ENCODE peak calls at places on chromosomes 12 and 14, in five cellular contexts. Y, J, F, U and C are unnamed samples.

GRCh38 chr12:64180951-64181350 is 41.1 kb downstream of the KICS2 start:
- DNase-seq in F (no peak), U (peak), Y (peak), J (peak), C (peak)

GRCh38 chr12:131047789-131048610 is 94.3 kb downstream of the ADGRD1 start:
- DNase-seq in J (no peak), Y (no peak), F (no peak), U (peak), C (no peak)

GRCh38 chr12:133105620-133106019 is 24.5 kb downstream of the ZNF891 start:
- DNase-seq in Y (no peak), F (no peak), U (no peak), J (no peak), C (peak)

GRCh38 chr14:93049867-93050331 is 65.8 kb downstream of the ITPK1 start:
- DNase-seq in Y (no peak), F (no peak), U (no peak), J (no peak), C (no peak)

GRCh38 chr12:132166801-132167591 is 22.7 kb downstream of the NOC4L start:
- DNase-seq in Y (no peak), U (no peak), F (no peak), J (no peak), C (no peak)

GRCh38 chr12:2290516-2291065 is 237.8 kb downstream of the CACNA1C start:
- DNase-seq in J (no peak), U (no peak), F (no peak), Y (no peak), C (no peak)

GRCh38 chr12:50458606-50459005 is 46.2 kb upstream of the DIP2B start:
- DNase-seq in U (no peak), Y (no peak), J (peak), F (no peak), C (peak)

GRCh38 chr14:32559595-32559994 is 230.5 kb downstream of the AKAP6 start:
- DNase-seq in Y (no peak), U (no peak), J (no peak), F (no peak), C (peak)

GRCh38 chr12:131217024-131217586 is 263.4 kb downstream of the ADGRD1 start:
- DNase-seq in J (no peak), F (no peak), Y (no peak), U (no peak), C (no peak)

GRCh38 chr12:76451528-76451927 is 103.3 kb upstream of the BBS10 start:
- DNase-seq in Y (no peak), J (no peak), U (no peak), F (no peak), C (no peak)

GRCh38 chr14:92625213-92625612 is 111.6 kb downstream of the RIN3 start:
- DNase-seq in Y (no peak), U (peak), F (peak), J (peak), C (peak)

GRCh38 chr12:122858171-122858570 is 22.9 kb downstream of the HIP1R start:
- DNase-seq in U (no peak), F (no peak), J (no peak), Y (no peak), C (no peak)

GRCh38 chr14:94483729-94484275 is 7.8 kb upstream of the SERPINA9 start:
- DNase-seq in Y (no peak), J (peak), F (no peak), U (no peak), C (no peak)

GRCh38 chr12:27535318-27535717 is 11.3 kb downstream of the PPFIBP1 start:
- DNase-seq in U (no peak), F (no peak), J (no peak), Y (no peak), C (no peak)

GRCh38 chr12:26283046-26283445 is 87.7 kb downstream of the SSPN start:
- DNase-seq in F (no peak), Y (no peak), U (no peak), J (no peak), C (no peak)

GRCh38 chr14:62143235-62143634 is 381.0 kb downstream of the SNAPC1 start:
- DNase-seq in J (peak), Y (no peak), F (peak), U (no peak), C (peak)

GRCh38 chr12:8461426-8461825 is 5.7 kb downstream of the CLEC6A start:
- DNase-seq in Y (no peak), F (no peak), U (no peak), J (no peak), C (no peak)

GRCh38 chr12:94458882-94459772 is 540 bp downstream of the CEP83 start:
- DNase-seq in Y (no peak), F (peak), J (peak), U (no peak), C (peak)

GRCh38 chr14:37429618-37430017 is 165.4 kb downstream of the FOXA1 start:
- DNase-seq in Y (no peak), U (no peak), F (no peak), J (no peak), C (no peak)

GRCh38 chr12:28172434-28173030 is 17.7 kb upstream of the CCDC91 start:
- DNase-seq in J (peak), Y (peak), F (peak), U (no peak), C (peak)

GRCh38 chr12:50786498-50787231 is 22.8 kb downstream of the ATF1 start:
- DNase-seq in Y (peak), U (no peak), F (peak), J (peak), C (peak)

GRCh38 chr14:61876362-61877049 is 114.3 kb downstream of the SNAPC1 start:
- DNase-seq in J (no peak), U (no peak), Y (no peak), F (no peak), C (no peak)

GRCh38 chr12:114508529-114509129 is 102.7 kb upstream of the TBX5 start:
- DNase-seq in J (peak), F (peak), U (peak), Y (peak), C (peak)

GRCh38 chr12:56988207-56988739 is 18.1 kb downstream of the ZBTB39 start:
- DNase-seq in J (no peak), U (no peak), Y (no peak), F (no peak), C (no peak)

GRCh38 chr12:12684375-12685106 is 11.4 kb downstream of the GPR19 start:
- DNase-seq in U (no peak), Y (no peak), F (peak), J (peak), C (peak)

GRCh38 chr12:131046813-131047788 is 93.4 kb downstream of the ADGRD1 start:
- DNase-seq in Y (no peak), J (no peak), U (no peak), F (no peak), C (no peak)

GRCh38 chr14:101636081-101636560 is 74.8 kb downstream of the DIO3 start:
- DNase-seq in F (no peak), Y (no peak), J (no peak), U (no peak), C (no peak)

GRCh38 chr12:11958216-11959091 is 112.3 kb upstream of the BCL2L14 start:
- DNase-seq in J (peak), F (peak), U (no peak), Y (no peak), C (peak)

GRCh38 chr14:90666571-90666970 is 149.7 kb downstream of the TTC7B start:
- DNase-seq in Y (no peak), J (no peak), U (no peak), F (no peak), C (no peak)

DNA sequence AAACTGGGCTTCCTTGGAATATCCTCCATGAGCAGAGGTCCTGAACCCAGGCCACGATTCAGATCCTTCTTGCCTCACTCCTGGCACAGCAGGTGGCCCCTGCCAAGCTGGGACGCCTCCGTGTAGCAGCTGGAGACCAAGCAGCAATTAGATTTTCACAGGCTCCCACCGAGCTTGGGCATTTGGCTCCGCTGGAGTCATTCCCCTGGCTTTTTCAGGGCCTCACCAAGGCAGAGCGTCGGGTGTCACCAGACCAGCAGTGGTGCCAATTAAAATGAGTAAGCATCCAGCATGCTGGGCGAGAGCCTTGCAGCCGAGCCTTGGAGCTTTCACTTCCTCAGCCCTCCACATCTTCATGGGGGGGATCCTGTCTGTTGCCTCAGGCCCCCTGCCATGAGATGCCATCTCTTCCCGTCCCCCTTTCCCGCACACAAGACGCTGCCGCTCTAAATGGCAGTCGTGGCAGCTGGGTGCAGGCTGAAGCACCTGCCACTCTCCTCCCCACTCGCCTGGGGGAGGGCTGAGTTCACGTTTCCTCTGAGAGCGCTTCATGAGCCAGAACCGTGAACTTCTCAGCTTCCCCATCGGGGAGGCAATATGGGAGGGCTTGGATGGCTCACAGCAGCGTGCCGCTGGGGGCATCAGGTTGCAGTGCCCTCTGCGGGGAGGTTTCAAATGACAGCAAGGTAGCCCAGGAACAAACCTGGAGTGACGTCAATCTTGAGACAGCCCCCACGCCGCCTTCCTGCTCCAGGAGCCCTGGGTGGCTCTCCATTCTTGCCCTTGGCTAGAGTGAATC is 11.7 kb downstream of the TPCN1 start:
- DNase-seq in U (no peak), Y (no peak), J (no peak), F (peak), C (peak)
- H3K4me3 ChIP-seq in U (no peak), Y (no peak), J (no peak), F (no peak), C (no peak)

GRCh38 chr12:119236372-119236771 is 57.6 kb downstream of the HSPB8 start:
- DNase-seq in F (no peak), U (no peak), Y (no peak), J (no peak), C (no peak)

GRCh38 chr12:119230804-119231203 is 52.1 kb downstream of the HSPB8 start:
- DNase-seq in J (no peak), U (no peak), Y (no peak), F (no peak), C (no peak)

GRCh38 chr12:119239040-119239439 is 60.3 kb downstream of the HSPB8 start:
- DNase-seq in J (no peak), Y (no peak), F (no peak), U (no peak), C (no peak)

GRCh38 chr12:119231774-119232173 is 53.0 kb downstream of the HSPB8 start:
- DNase-seq in Y (no peak), J (no peak), F (no peak), U (no peak), C (no peak)

DNA sequence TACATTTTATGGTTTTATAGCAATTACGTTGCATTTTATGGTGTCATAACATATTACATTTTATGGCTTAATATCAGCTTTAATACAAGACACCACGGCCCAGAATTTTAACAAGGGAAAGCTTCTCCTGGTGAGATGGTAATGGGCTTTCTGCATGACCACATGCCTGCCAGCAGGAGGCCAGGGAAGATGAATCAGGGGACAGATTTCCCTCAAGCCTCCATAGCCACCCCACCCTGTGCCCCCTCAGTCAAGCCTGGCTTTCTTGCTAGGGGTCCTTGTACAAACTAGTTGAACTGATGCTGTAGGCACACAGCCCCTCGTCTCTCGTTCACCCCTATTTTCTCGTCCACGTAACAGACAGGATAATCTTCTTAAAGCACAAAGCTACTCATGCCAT is 56.6 kb downstream of the HSPB8 start:
- DNase-seq in Y (no peak), J (no peak), F (no peak), U (no peak), C (no peak)
- TF ChIP-seq CTCF in Y (peak), J (peak), F (no peak), U (peak), C (peak)

GRCh38 chr12:47808049-47808448 is 11.7 kb downstream of the HDAC7 start:
- DNase-seq in U (peak), Y (no peak), J (peak), F (no peak), C (peak)
- H3K4me3 ChIP-seq in U (no peak), Y (no peak), J (no peak), F (no peak), C (no peak)

GRCh38 chr14:34065690-34066391 is 115.0 kb upstream of the EGLN3 start:
- DNase-seq in F (no peak), U (no peak), J (no peak), Y (no peak), C (no peak)

GRCh38 chr14:34065222-34065621 is 114.3 kb upstream of the EGLN3 start:
- DNase-seq in F (no peak), Y (no peak), U (no peak), J (no peak), C (no peak)

GRCh38 chr14:34063042-34063441 is 112.2 kb upstream of the EGLN3 start:
- DNase-seq in F (no peak), Y (no peak), U (no peak), J (no peak), C (no peak)

GRCh38 chr14:34063470-34064164 is 112.7 kb upstream of the EGLN3 start:
- DNase-seq in F (no peak), Y (no peak), U (no peak), J (no peak), C (no peak)

DNA sequence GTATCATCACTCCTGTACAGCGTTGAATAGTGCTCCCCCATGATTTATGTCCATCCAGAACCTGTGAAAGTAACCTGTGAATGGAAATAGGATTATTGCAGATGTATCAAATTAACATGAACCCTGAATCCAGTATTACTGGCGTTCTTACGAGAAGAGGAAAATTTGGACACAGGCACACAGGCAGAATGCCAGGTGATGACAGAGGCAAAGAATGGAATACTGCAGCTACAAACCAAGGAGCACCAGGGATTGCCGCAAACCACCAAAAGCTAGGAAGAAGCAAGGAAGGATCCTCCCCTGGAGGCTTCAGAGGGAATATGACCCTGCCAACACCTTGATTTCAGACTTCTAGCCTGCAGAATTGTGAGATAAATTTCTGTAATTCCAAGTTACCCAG is 113.5 kb upstream of the EGLN3 start:
- DNase-seq in J (peak), F (peak), U (peak), Y (no peak), C (peak)
- TF ChIP-seq CTCF in J (no peak), F (peak), U (no peak), Y (no peak), C (peak)

GRCh38 chr12:124517260-124518050 is 50.0 kb downstream of the NCOR2 start:
- DNase-seq in U (peak), Y (no peak), F (no peak), J (peak), C (peak)
- H3K4me3 ChIP-seq in U (peak), Y (peak), F (peak), J (no peak), C (peak)

GRCh38 chr12:24534632-24535031 is 414.3 kb downstream of the BCAT1 start:
- DNase-seq in J (no peak), U (no peak), F (no peak), Y (no peak), C (no peak)
- TF ChIP-seq CTCF in J (no peak), U (no peak), F (no peak), Y (no peak), C (peak)

GRCh38 chr12:109597414-109597794 is 23.8 kb downstream of the MVK start:
- DNase-seq in J (no peak), Y (no peak), F (no peak), U (no peak), C (no peak)
- H3K4me3 ChIP-seq in J (no peak), Y (no peak), F (no peak), U (no peak), C (no peak)

GRCh38 chr14:24688030-24688658 is 54.2 kb upstream of the GZMB start:
- DNase-seq in F (no peak), Y (no peak), J (no peak), U (no peak), C (no peak)

GRCh38 chr14:24692382-24693352 is 58.7 kb upstream of the GZMB start:
- DNase-seq in F (no peak), Y (no peak), U (no peak), J (no peak), C (no peak)

GRCh38 chr14:24693941-24694507 is 60.0 kb upstream of the GZMB start:
- DNase-seq in U (no peak), J (no peak), F (no peak), Y (no peak), C (no peak)

GRCh38 chr14:24693353-24693737 is 59.4 kb upstream of the GZMB start:
- DNase-seq in J (no peak), U (no peak), Y (no peak), F (no peak), C (no peak)

GRCh38 chr14:24690492-24690891 is 56.5 kb upstream of the GZMB start:
- DNase-seq in J (no peak), F (no peak), U (no peak), Y (no peak), C (no peak)
- TF ChIP-seq CTCF in J (no peak), F (no peak), U (no peak), Y (no peak), C (no peak)

GRCh38 chr12:124869011-124869665 is 5.5 kb upstream of the SCARB1 start:
- DNase-seq in U (no peak), F (no peak), Y (no peak), J (no peak), C (no peak)
- H3K4me3 ChIP-seq in U (no peak), F (no peak), Y (no peak), J (no peak), C (no peak)